ENCODE peak calls at places on chromosome 3, in six cellular contexts. One of them, this sample, is unnamed.
A peak's percentile ranks its signal among the peaks of the same experiment; 100 is the strongest.

GRCh38 chr3:33144433-33144832 is 30.6 kb downstream of the CRTAP start:
- DNase-seq in suprapubic skin: no peak
- DNase-seq in mucosa of descending colon: no peak
- DNase-seq in NB4: peak; percentile 50
- DNase-seq in retinal pigment epithelial cell: no peak
- DNase-seq in fibroblast of mammary gland: no peak
- DNase-seq in this sample: no peak

GRCh38 chr3:123412076-123412475 is 36.8 kb downstream of the ADCY5 start:
- DNase-seq in NB4: no peak
- DNase-seq in fibroblast of mammary gland: no peak
- DNase-seq in mucosa of descending colon: no peak
- DNase-seq in retinal pigment epithelial cell: no peak
- DNase-seq in suprapubic skin: no peak
- DNase-seq in this sample: no peak

GRCh38 chr3:21049368-21050062 is 701.5 kb downstream of the ZNF385D start:
- DNase-seq in NB4: no peak
- DNase-seq in mucosa of descending colon: no peak
- DNase-seq in retinal pigment epithelial cell: no peak
- DNase-seq in fibroblast of mammary gland: no peak
- DNase-seq in suprapubic skin: no peak
- DNase-seq in this sample: no peak

GRCh38 chr3:119636194-119636593 is 24.2 kb downstream of the POPDC2 start:
- DNase-seq in mucosa of descending colon: no peak
- DNase-seq in suprapubic skin: no peak
- DNase-seq in fibroblast of mammary gland: peak; percentile 60
- DNase-seq in NB4: no peak
- DNase-seq in retinal pigment epithelial cell: no peak
- DNase-seq in this sample: peak; percentile 62

GRCh38 chr3:1609416-1609815 is 489.2 kb upstream of the CNTN4 start:
- DNase-seq in NB4: peak; percentile 4
- DNase-seq in mucosa of descending colon: no peak
- DNase-seq in retinal pigment epithelial cell: no peak
- DNase-seq in suprapubic skin: no peak
- DNase-seq in fibroblast of mammary gland: no peak
- DNase-seq in this sample: no peak

GRCh38 chr3:23873941-23874340 is 42.8 kb downstream of the NKIRAS1 start:
- DNase-seq in NB4: no peak
- DNase-seq in retinal pigment epithelial cell: no peak
- DNase-seq in suprapubic skin: no peak
- DNase-seq in mucosa of descending colon: no peak
- DNase-seq in fibroblast of mammary gland: peak; percentile 57
- DNase-seq in this sample: peak; percentile 56

GRCh38 chr3:23602895-23603443 is 202.8 kb upstream of the UBE2E1 start:
- DNase-seq in NB4: no peak
- DNase-seq in fibroblast of mammary gland: no peak
- DNase-seq in retinal pigment epithelial cell: no peak
- DNase-seq in mucosa of descending colon: no peak
- DNase-seq in suprapubic skin: no peak
- DNase-seq in this sample: no peak

GRCh38 chr3:136463170-136463569 is 213.0 kb downstream of the PCCB start:
- DNase-seq in fibroblast of mammary gland: no peak
- DNase-seq in retinal pigment epithelial cell: no peak
- DNase-seq in suprapubic skin: no peak
- DNase-seq in mucosa of descending colon: no peak
- DNase-seq in NB4: no peak
- DNase-seq in this sample: no peak

GRCh38 chr3:102577390-102577789 is 142.6 kb downstream of the ZPLD1 start:
- DNase-seq in suprapubic skin: no peak
- DNase-seq in retinal pigment epithelial cell: no peak
- DNase-seq in fibroblast of mammary gland: no peak
- DNase-seq in NB4: no peak
- DNase-seq in mucosa of descending colon: no peak
- DNase-seq in this sample: no peak

DNA sequence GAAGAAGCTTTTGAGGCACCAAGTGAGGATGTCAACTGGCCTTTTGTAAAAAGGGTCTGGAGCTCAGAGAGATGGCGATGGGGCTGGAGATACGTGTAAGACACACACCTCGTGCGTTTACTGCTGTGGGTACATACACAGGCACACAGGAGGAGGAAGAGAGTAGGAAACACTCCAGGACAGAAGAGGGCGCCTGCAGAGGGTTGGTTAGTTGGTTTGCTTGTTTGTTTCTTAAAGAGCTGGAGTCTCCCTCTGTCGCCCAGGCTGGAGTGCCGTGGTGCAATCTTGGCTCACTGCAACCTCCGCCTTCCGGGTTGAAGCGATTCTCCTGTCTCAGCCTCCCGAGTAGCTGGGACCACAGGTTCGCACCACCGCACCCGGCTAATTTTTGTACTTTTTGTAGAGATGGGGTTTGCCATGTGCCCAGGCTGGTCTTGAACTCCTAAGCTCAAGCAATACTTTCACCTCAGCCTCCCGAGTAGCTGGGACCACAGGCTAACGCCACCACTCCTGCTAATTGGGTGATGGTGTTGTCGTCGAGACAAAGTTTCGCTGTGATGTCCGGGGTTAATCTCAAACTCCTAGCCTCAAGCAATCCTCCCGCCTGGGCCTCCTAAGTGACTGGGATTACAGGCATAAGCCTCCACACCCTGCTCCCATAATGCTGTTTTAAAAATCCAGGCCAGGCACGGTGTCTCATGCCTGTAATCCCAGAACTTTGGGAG is 1.2 kb upstream of the PRR20G start:
- DNase-seq in suprapubic skin: no peak
- DNase-seq in retinal pigment epithelial cell: no peak
- DNase-seq in NB4: peak; percentile 31
- DNase-seq in mucosa of descending colon: no peak
- DNase-seq in fibroblast of mammary gland: no peak
- DNase-seq in this sample: no peak
- TF ChIP-seq CTCF in suprapubic skin: no peak
- TF ChIP-seq CTCF in retinal pigment epithelial cell: no peak
- TF ChIP-seq CTCF in NB4: no peak
- TF ChIP-seq CTCF in mucosa of descending colon: no peak
- TF ChIP-seq CTCF in fibroblast of mammary gland: no peak
- TF ChIP-seq CTCF in this sample: no peak

DNA sequence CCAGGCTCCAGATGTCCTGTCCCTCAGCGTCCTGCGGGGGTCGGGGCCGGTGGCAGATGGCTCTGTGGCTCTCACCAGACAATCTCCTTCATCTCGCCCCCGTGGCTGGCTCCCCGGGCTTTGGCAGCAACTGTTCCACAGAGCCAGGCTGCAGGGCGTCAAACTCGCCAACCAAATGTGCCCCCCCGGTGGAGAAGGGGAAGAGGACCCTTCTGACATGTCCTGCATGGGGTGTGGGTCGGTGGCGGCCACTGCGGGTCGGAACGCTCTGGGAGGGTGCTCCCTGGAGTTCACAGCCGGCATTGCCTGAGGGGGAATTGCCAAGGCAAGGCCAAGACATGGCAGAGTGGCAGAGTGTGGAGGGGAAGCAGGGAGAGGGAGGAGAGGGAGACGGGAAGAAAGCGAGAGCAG is 36.0 kb downstream of the BDH1 start:
- DNase-seq in NB4: no peak
- DNase-seq in fibroblast of mammary gland: no peak
- DNase-seq in retinal pigment epithelial cell: no peak
- DNase-seq in mucosa of descending colon: no peak
- DNase-seq in suprapubic skin: no peak
- DNase-seq in this sample: no peak
- H3K4me3 ChIP-seq in NB4: no peak overlapping the region
- H3K4me3 ChIP-seq in fibroblast of mammary gland: no peak overlapping the region
- H3K4me3 ChIP-seq in retinal pigment epithelial cell: no peak overlapping the region
- H3K4me3 ChIP-seq in mucosa of descending colon: no peak overlapping the region
- H3K4me3 ChIP-seq in suprapubic skin: no peak overlapping the region
- H3K4me3 ChIP-seq in this sample: no peak overlapping the region

GRCh38 chr3:73586628-73587027 is 38.1 kb downstream of the PDZRN3 start:
- DNase-seq in mucosa of descending colon: no peak
- DNase-seq in suprapubic skin: no peak
- DNase-seq in NB4: no peak
- DNase-seq in retinal pigment epithelial cell: no peak
- DNase-seq in fibroblast of mammary gland: no peak
- DNase-seq in this sample: no peak

DNA sequence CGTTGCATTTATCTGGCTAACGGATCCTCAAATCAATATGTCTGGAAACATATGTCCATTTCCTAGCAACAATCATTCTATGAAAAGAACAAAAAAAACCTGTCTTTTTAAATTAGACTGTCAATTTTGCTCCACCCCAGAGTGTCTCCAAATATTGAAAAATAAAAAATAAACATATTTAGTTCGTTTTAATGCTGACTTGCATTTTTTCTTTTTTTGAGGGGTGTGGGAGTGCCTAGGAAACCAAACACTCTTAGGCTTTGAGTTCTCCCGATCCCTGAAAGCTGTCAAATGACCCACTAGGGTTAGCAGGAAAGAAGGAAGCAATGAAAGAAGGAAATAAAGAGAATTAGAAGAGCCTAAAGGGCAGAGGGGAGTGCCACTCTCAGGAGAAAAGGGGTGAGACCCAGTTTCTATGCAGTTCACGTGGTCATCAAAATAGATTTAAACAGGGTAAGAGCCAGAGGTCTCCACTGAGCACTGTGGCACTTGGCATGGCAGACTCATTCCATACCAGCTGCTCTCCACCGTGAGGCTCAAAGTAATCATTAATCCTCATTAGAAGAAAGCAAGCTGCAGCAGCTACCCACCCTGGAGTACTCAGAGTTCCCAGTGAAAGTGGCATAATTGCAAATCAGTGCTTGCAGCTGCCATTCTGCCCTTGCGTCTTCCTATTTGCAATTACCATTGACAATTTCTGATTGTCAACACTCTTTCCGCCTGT is 32.4 kb downstream of the PDZRN3 start:
- DNase-seq in mucosa of descending colon: no peak
- DNase-seq in NB4: no peak
- DNase-seq in suprapubic skin: no peak
- DNase-seq in retinal pigment epithelial cell: no peak
- DNase-seq in fibroblast of mammary gland: no peak
- DNase-seq in this sample: no peak
- TF ChIP-seq CTCF in mucosa of descending colon: no peak
- TF ChIP-seq CTCF in NB4: no peak
- TF ChIP-seq CTCF in suprapubic skin: no peak
- TF ChIP-seq CTCF in retinal pigment epithelial cell: no peak
- TF ChIP-seq CTCF in fibroblast of mammary gland: no peak
- TF ChIP-seq CTCF in this sample: no peak

GRCh38 chr3:149964296-149964695 is 6.4 kb downstream of the PFN2 start:
- DNase-seq in NB4: no peak
- DNase-seq in retinal pigment epithelial cell: no peak
- DNase-seq in suprapubic skin: no peak
- DNase-seq in fibroblast of mammary gland: no peak
- DNase-seq in mucosa of descending colon: no peak
- DNase-seq in this sample: peak; percentile 79

GRCh38 chr3:149968216-149968615 is 2.5 kb downstream of the PFN2 start:
- DNase-seq in NB4: no peak
- DNase-seq in mucosa of descending colon: no peak
- DNase-seq in suprapubic skin: no peak
- DNase-seq in retinal pigment epithelial cell: no peak
- DNase-seq in fibroblast of mammary gland: peak; percentile 37
- DNase-seq in this sample: peak; percentile 30

GRCh38 chr3:149965278-149965677 is 5.4 kb downstream of the PFN2 start:
- DNase-seq in suprapubic skin: no peak
- DNase-seq in mucosa of descending colon: no peak
- DNase-seq in fibroblast of mammary gland: peak; percentile 33
- DNase-seq in retinal pigment epithelial cell: no peak
- DNase-seq in NB4: peak; percentile 49
- DNase-seq in this sample: peak; percentile 78

GRCh38 chr3:149969110-149969944 is 1.4 kb downstream of the PFN2 start:
- DNase-seq in mucosa of descending colon: peak; percentile 36
- DNase-seq in suprapubic skin: no peak
- DNase-seq in retinal pigment epithelial cell: peak; percentile 56
- DNase-seq in fibroblast of mammary gland: peak; percentile 82
- DNase-seq in NB4: no peak
- DNase-seq in this sample: peak; percentile 88

GRCh38 chr3:149967067-149967685 is 3.5 kb downstream of the PFN2 start:
- DNase-seq in mucosa of descending colon: no peak
- DNase-seq in suprapubic skin: no peak
- DNase-seq in fibroblast of mammary gland: peak; percentile 73
- DNase-seq in retinal pigment epithelial cell: no peak
- DNase-seq in NB4: peak; percentile 49
- DNase-seq in this sample: peak; percentile 70
- H3K4me3 ChIP-seq in mucosa of descending colon: no peak overlapping the region
- H3K4me3 ChIP-seq in suprapubic skin: no peak overlapping the region
- H3K4me3 ChIP-seq in fibroblast of mammary gland: no peak overlapping the region
- H3K4me3 ChIP-seq in retinal pigment epithelial cell: no peak overlapping the region
- H3K4me3 ChIP-seq in NB4: no peak overlapping the region
- H3K4me3 ChIP-seq in this sample: no peak overlapping the region